ENCODE peak calls at places on chromosomes 16 and 17, in five cellular contexts. One of them, this sample, is unnamed.

GRCh38 chr16:57700801-57701551 is 6.4 kb downstream of the DRC7 start:
- DNase-seq in K562: no peak
- DNase-seq in HCT116: no peak
- DNase-seq in GM23338: no peak
- DNase-seq in GM12878: no peak
- DNase-seq in this sample: no peak

GRCh38 chr16:11547517-11547916 is 39.2 kb downstream of the LITAF start:
- DNase-seq in GM12878: no peak
- DNase-seq in K562: no peak
- DNase-seq in GM23338: no peak
- DNase-seq in HCT116: no peak
- DNase-seq in this sample: no peak

GRCh38 chr16:4593069-4593468 is 21.6 kb downstream of the UBALD1 start:
- DNase-seq in GM23338: peak
- DNase-seq in GM12878: no peak
- DNase-seq in K562: no peak
- DNase-seq in HCT116: no peak
- DNase-seq in this sample: no peak

GRCh38 chr16:11595908-11596504 is 9.3 kb upstream of the LITAF start:
- DNase-seq in HCT116: no peak
- DNase-seq in GM12878: no peak
- DNase-seq in K562: no peak
- DNase-seq in GM23338: no peak
- DNase-seq in this sample: no peak

GRCh38 chr16:72083778-72084404 is 9.5 kb downstream of the TXNL4B start:
- DNase-seq in GM12878: no peak
- DNase-seq in HCT116: no peak
- DNase-seq in GM23338: no peak
- DNase-seq in K562: no peak
- DNase-seq in this sample: no peak

GRCh38 chr17:58329035-58329807 is 626 bp upstream of the TSPOAP1 start:
- DNase-seq in GM12878: peak
- DNase-seq in HCT116: no peak
- DNase-seq in GM23338: peak
- DNase-seq in K562: peak
- DNase-seq in this sample: no peak

GRCh38 chr17:14356043-14356637 is 55.3 kb downstream of the HS3ST3B1 start:
- DNase-seq in HCT116: no peak
- DNase-seq in K562: no peak
- DNase-seq in GM23338: peak
- DNase-seq in GM12878: no peak
- DNase-seq in this sample: no peak

GRCh38 chr17:74292495-74292894 is 18.5 kb downstream of the DNAI2 start:
- DNase-seq in GM23338: no peak
- DNase-seq in K562: no peak
- DNase-seq in HCT116: no peak
- DNase-seq in GM12878: no peak
- DNase-seq in this sample: no peak

GRCh38 chr16:84593825-84594724 is 23.8 kb downstream of the COTL1 start:
- DNase-seq in HCT116: no peak
- DNase-seq in GM23338: peak
- DNase-seq in GM12878: peak
- DNase-seq in K562: no peak
- DNase-seq in this sample: no peak

GRCh38 chr17:75557075-75557851 is 30.3 kb upstream of the MYO15B start:
- DNase-seq in GM12878: no peak
- DNase-seq in K562: peak
- DNase-seq in HCT116: no peak
- DNase-seq in GM23338: no peak
- DNase-seq in this sample: peak

GRCh38 chr17:15659663-15660062 is 24.4 kb downstream of the TRIM16 start:
- DNase-seq in GM12878: no peak
- DNase-seq in HCT116: peak
- DNase-seq in GM23338: peak
- DNase-seq in K562: no peak
- DNase-seq in this sample: no peak

GRCh38 chr17:39939588-39940419 is 12.3 kb downstream of the LRRC3C start:
- DNase-seq in GM12878: peak
- DNase-seq in HCT116: no peak
- DNase-seq in GM23338: peak
- DNase-seq in K562: peak
- DNase-seq in this sample: peak

GRCh38 chr17:70901870-70902269 is 732.5 kb downstream of the KCNJ2 start:
- DNase-seq in GM23338: no peak
- DNase-seq in K562: no peak
- DNase-seq in HCT116: no peak
- DNase-seq in GM12878: no peak
- DNase-seq in this sample: no peak

DNA sequence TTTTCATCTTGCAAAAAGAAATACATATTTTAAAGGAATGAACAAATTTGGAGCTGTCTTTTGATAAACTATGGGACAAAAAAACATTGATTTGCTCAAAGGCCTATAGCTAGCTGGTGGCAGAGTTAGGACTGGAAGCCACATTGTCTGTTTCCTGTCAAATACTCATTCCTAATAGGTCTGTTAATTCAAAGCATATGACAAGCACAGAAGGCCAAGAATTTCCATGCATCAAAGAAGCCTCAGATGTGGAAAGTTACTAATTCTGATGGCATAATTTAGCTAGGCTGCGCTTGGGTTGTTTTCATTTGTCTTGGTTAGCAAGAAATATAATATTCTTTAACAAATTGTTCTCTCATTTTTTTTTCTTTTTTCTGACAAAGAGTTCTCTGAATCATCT is 98.0 kb downstream of the CDK5R1 start:
- DNase-seq in K562: no peak
- DNase-seq in HCT116: no peak
- DNase-seq in GM23338: no peak
- DNase-seq in GM12878: no peak
- DNase-seq in this sample: no peak
- TF ChIP-seq REST in K562: no peak
- TF ChIP-seq REST in HCT116: no peak
- TF ChIP-seq REST in GM23338: no peak
- TF ChIP-seq REST in GM12878: no peak
- TF ChIP-seq REST in this sample: no peak

DNA sequence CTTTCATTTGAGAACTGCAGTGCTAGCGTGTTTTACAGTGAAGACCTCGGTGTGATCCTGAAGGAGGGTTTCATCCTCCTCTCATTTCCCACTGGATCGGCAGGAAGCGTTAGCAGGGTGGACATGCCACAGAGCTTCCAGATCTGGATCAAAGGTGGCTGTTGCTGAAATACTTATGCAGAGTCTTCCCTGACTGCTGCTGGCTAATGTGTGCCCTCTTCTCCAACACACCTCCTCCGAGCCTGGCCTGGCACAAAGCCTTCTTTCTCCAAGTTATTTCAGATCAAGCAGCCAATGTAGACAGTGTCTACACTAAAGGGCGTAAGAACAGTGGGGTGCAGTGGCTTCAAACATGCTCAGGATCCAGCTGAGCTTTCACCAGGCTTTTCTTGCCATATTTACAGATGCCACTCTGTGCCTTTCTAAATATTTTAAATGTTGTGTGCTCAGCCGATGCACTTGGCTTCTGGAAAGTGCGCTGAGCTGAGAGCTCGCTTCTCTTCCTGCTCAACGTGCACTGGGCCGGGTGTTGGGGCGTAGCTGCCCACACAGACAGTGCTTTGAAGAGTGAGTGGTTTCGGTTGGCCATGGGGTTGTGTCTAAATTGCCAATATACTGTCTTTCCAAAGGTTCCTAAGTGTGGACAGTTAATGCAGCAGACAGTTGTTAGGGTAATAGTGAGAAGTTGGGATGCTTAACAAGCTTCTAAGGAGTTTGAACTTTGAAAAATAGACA is 2.1 kb downstream of the ZNF750 start:
- DNase-seq in K562: no peak
- DNase-seq in HCT116: no peak
- DNase-seq in GM23338: no peak
- DNase-seq in GM12878: no peak
- DNase-seq in this sample: no peak
- TF ChIP-seq REST in K562: no peak
- TF ChIP-seq REST in HCT116: no peak
- TF ChIP-seq REST in GM23338: no peak
- TF ChIP-seq REST in GM12878: no peak
- TF ChIP-seq REST in this sample: no peak

GRCh38 chr17:43908111-43908721 is 880 bp upstream of the MPP2 start:
- DNase-seq in K562: peak
- DNase-seq in GM23338: peak
- DNase-seq in GM12878: no peak
- DNase-seq in HCT116: peak
- DNase-seq in this sample: peak
- TF ChIP-seq REST in K562: no peak
- TF ChIP-seq REST in GM23338: no peak
- TF ChIP-seq REST in GM12878: no peak
- TF ChIP-seq REST in HCT116: no peak
- TF ChIP-seq REST in this sample: no peak

GRCh38 chr17:76937238-76937637 is 69.0 kb downstream of the MGAT5B start:
- DNase-seq in HCT116: no peak
- DNase-seq in GM12878: no peak
- DNase-seq in K562: no peak
- DNase-seq in GM23338: no peak
- DNase-seq in this sample: no peak

GRCh38 chr17:76934561-76935320 is 66.5 kb downstream of the MGAT5B start:
- DNase-seq in HCT116: no peak
- DNase-seq in GM23338: no peak
- DNase-seq in GM12878: no peak
- DNase-seq in K562: no peak
- DNase-seq in this sample: no peak

GRCh38 chr17:76932402-76933333 is 64.5 kb downstream of the MGAT5B start:
- DNase-seq in GM12878: no peak
- DNase-seq in GM23338: no peak
- DNase-seq in HCT116: no peak
- DNase-seq in K562: no peak
- DNase-seq in this sample: no peak

GRCh38 chr17:76938009-76938408 is 69.8 kb downstream of the MGAT5B start:
- DNase-seq in HCT116: no peak
- DNase-seq in GM23338: no peak
- DNase-seq in GM12878: no peak
- DNase-seq in K562: no peak
- DNase-seq in this sample: no peak

DNA sequence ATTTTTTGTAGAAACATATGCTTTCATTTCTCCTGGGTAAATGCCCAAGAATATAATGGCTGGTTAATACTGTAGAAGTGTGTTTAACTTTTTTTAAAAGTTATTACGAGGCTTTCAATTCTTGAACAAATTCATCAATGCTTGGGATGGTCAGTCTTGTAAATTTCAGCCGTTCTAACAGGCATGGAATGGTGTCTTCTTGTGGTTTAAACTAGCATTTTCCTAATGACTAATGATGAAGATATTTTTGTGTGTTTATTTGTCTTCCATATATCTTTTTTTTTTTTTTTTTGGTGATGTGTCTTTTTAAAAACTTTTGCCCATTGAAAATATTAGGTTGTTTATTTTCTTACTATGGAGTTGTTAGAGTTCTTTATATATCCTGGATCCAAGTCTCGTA is 67.1 kb downstream of the MGAT5B start:
- DNase-seq in GM12878: no peak
- DNase-seq in K562: no peak
- DNase-seq in HCT116: no peak
- DNase-seq in GM23338: no peak
- DNase-seq in this sample: no peak
- TF ChIP-seq REST in GM12878: no peak
- TF ChIP-seq REST in K562: no peak
- TF ChIP-seq REST in HCT116: no peak
- TF ChIP-seq REST in GM23338: no peak
- TF ChIP-seq REST in this sample: no peak

GRCh38 chr16:77169650-77170236 is 21.2 kb upstream of the MON1B start:
- DNase-seq in GM12878: no peak
- DNase-seq in HCT116: peak
- DNase-seq in K562: peak
- DNase-seq in GM23338: peak
- DNase-seq in this sample: peak
- TF ChIP-seq REST in GM12878: no peak
- TF ChIP-seq REST in HCT116: no peak
- TF ChIP-seq REST in K562: no peak
- TF ChIP-seq REST in GM23338: no peak
- TF ChIP-seq REST in this sample: no peak

DNA sequence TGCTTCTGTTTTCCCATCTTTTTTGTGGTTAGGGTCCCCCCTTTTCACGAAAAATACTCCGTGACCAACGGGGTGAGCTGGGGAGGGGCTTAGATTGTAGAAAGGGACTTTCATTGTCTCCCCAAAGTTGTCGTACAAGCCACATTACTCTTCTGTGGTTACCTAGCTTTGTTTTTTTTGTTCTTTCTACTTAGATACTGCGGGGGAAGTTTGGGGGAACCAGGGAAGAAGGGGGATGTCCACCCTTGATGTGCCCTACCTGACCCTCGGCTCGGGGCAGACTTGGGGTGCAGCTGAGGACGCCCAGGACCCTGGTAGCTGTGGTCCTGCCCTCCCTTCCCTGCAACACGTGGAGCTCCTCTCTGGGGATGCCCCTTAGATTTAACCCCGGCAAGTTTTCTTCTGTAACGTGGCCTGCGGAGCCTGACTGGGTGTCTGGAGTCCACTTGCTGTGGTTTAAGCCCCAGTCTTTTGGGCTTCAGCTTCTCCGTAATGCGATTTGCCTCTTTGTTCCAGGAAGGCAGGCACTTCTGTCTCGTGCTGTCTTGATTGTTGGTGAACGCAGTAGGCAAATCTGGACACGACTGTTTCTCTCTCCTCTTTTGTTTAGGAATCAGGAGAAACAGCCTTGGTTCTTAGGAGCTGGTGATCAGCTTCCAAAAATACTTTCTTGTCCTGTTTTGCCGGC is 895 bp downstream of the ABCC1 start:
- DNase-seq in HCT116: no peak
- DNase-seq in GM23338: peak
- DNase-seq in K562: peak
- DNase-seq in GM12878: no peak
- DNase-seq in this sample: no peak
- TF ChIP-seq REST in HCT116: no peak
- TF ChIP-seq REST in GM23338: no peak
- TF ChIP-seq REST in K562: no peak
- TF ChIP-seq REST in GM12878: no peak
- TF ChIP-seq REST in this sample: no peak

DNA sequence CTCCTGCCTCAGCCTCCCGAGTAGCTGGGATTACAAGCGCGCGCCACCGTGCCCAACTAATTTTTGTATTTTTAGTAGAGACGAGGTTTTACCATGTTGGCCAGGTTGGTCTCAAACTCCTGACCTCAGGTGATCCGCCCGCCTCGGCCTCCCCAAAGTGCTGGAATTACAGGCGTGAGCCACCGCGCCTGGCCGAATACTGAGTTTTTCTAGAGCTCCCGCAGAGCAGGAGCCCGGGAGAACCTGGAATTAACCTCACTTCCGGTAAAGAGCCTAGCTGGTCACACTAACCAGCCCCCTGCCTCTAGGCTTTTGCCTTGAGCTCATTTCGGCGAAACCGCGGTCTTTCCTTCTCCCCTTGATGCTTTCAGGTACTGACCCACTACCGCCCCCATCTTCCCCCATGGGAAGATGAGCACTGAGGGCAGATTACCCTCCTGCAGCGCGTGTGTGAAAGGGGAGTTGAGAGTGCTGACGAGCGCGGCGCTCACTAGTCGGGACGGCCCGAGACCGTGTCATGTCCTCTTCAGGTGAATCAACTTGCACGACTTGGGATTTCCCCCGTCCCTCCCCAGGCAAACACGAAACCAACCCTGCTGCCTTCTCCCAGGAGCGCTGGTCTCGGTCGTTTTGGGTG is 743 bp upstream of the NEK8 start:
- DNase-seq in GM23338: peak
- DNase-seq in GM12878: peak
- DNase-seq in K562: peak
- DNase-seq in HCT116: peak
- DNase-seq in this sample: peak
- TF ChIP-seq REST in GM23338: no peak
- TF ChIP-seq REST in GM12878: no peak
- TF ChIP-seq REST in K562: no peak
- TF ChIP-seq REST in HCT116: no peak
- TF ChIP-seq REST in this sample: peak